ENCODE peak calls at places on chromosome 3, in ten cellular contexts. M is HTR-8/SVneo; O is cardiac muscle cell; Q is right lobe of liver; C is psoas muscle; K is cerebellum; J is ELR; V is memory B cell; P is stimulated activated CD8-positive, alpha-beta memory T cell treated with anti-CD3 and anti-CD28 coated beads, Interleukin-12 subunit alpha, Interleukin-12 subunit beta, amount 100 ng/mL, for 4 hours; X is NCI-H345. H is an unnamed sample.

GRCh38 chr3:185934726-185935464 is 2.9 kb downstream of the TRA2B start:
- DNase-seq in J (peak; percentile 58), X (no peak), Q (no peak), V (no peak), P (no peak), M (no peak), C (no peak), K (no peak), O (no peak), H (peak; percentile 64)

GRCh38 chr3:188071636-188072035 is 82.3 kb upstream of the LPP start:
- DNase-seq in C (no peak), P (no peak), O (no peak), J (peak; percentile 35), X (no peak), Q (no peak), K (no peak), M (no peak), V (no peak), H (no peak)

GRCh38 chr3:71688121-71688520 is 37.1 kb downstream of the EIF4E3 start:
- DNase-seq in X (no peak), O (no peak), K (no peak), C (no peak), V (no peak), M (no peak), J (peak; percentile 18), P (no peak), Q (no peak), H (no peak)

GRCh38 chr3:46086083-46086437 is 58.8 kb upstream of the XCR1 start:
- DNase-seq in C (no peak), X (no peak), J (no peak), V (no peak), K (no peak), M (no peak), O (no peak), Q (no peak), P (no peak), H (no peak)

GRCh38 chr3:114706591-114707224 is 412.9 kb downstream of the TIGIT start:
- DNase-seq in J (peak; percentile 82), X (no peak), P (no peak), Q (no peak), O (no peak), M (peak; percentile 1), V (no peak), C (no peak), K (no peak), H (no peak)

GRCh38 chr3:46541856-46542255 is 24.2 kb downstream of the LRRC2 start:
- DNase-seq in J (no peak), O (no peak), M (no peak), V (no peak), Q (no peak), K (no peak), P (no peak), X (no peak), C (no peak), H (no peak)

GRCh38 chr3:50487181-50487580 is 16.3 kb downstream of the CACNA2D2 start:
- DNase-seq in V (no peak), C (no peak), X (no peak), K (no peak), J (no peak), M (no peak), O (no peak), Q (no peak), P (no peak), H (no peak)

GRCh38 chr3:126125341-126125740 is 41.4 kb upstream of the SLC41A3 start:
- DNase-seq in C (no peak), P (no peak), V (no peak), X (no peak), K (no peak), M (no peak), O (no peak), J (no peak), Q (peak; percentile 40), H (no peak)

GRCh38 chr3:113499081-113499480 is 15.9 kb downstream of the SPICE1 start:
- DNase-seq in J (no peak), M (no peak), O (no peak), V (no peak), K (no peak), P (no peak), C (no peak), Q (no peak), X (no peak), H (no peak)

GRCh38 chr3:181726351-181727121 is 14.8 kb downstream of the SOX2 start:
- DNase-seq in Q (no peak), O (peak; percentile 74), X (no peak), P (no peak), K (no peak), C (no peak), V (no peak), J (no peak), M (no peak), H (peak; percentile 16)

GRCh38 chr3:69273895-69274294 is 112.0 kb downstream of the FRMD4B start:
- DNase-seq in X (no peak), K (no peak), Q (no peak), C (no peak), J (peak; percentile 31), M (no peak), O (no peak), P (no peak), V (no peak), H (no peak)

GRCh38 chr3:126149960-126150515 is 30.3 kb downstream of the ALDH1L1 start:
- DNase-seq in X (no peak), V (no peak), M (no peak), J (no peak), P (no peak), O (no peak), K (no peak), Q (peak; percentile 43), C (no peak), H (no peak)

GRCh38 chr3:56970401-56971002 is 90.0 kb upstream of the SPATA12 start:
- DNase-seq in K (no peak), X (no peak), J (no peak), C (no peak), O (no peak), P (no peak), V (no peak), Q (no peak), M (no peak), H (no peak)

GRCh38 chr3:98483626-98484025 is 13.9 kb upstream of the OR5K2 start:
- DNase-seq in C (no peak), P (no peak), K (no peak), V (no peak), O (no peak), Q (no peak), X (no peak), J (no peak), M (no peak), H (no peak)

GRCh38 chr3:64924961-64925360 is 237.2 kb upstream of the ADAMTS9 start:
- DNase-seq in C (no peak), V (no peak), X (no peak), O (no peak), K (no peak), J (no peak), P (no peak), M (no peak), Q (no peak), H (no peak)

GRCh38 chr3:48926425-48927392 is 8.1 kb downstream of the ARIH2 start:
- DNase-seq in O (peak; percentile 22), X (no peak), J (peak; percentile 25), M (no peak), P (no peak), Q (no peak), K (no peak), V (no peak), C (no peak), H (no peak)

GRCh38 chr3:197008436-197009209 is 21.0 kb downstream of the MELTF start:
- DNase-seq in P (no peak), K (no peak), C (peak; percentile 42), V (no peak), O (no peak), X (no peak), Q (peak; percentile 42), J (no peak), M (no peak), H (no peak)